ENCODE peak calls at places on chromosomes 12 and 14, in ten cellular contexts. P, U, Q, T, B, X, Y, W, O and D are unnamed samples. For H3K27me3 and H3K4me1, the result is how much of the 10 kb centered on the place peaks cover.

GRCh38 chr12:52156757-52157565 is 34.9 kb downstream of the KRT80 start:
- DNase-seq in P (peak), U (peak), Q (peak), T (peak), B (peak), X (peak), Y (peak), W (peak), O (peak), D (peak)

GRCh38 chr12:93727195-93727811 is 50.1 kb downstream of the CRADD start:
- DNase-seq in P (no peak), U (no peak), Q (no peak), T (no peak), B (peak), X (no peak), Y (no peak), W (no peak), O (no peak), D (no peak)

GRCh38 chr14:72124171-72124570 is 191.9 kb downstream of the RGS6 start:
- DNase-seq in P (no peak), U (no peak), Q (no peak), T (no peak), B (no peak), X (no peak), Y (no peak), W (no peak), O (no peak), D (no peak)

GRCh38 chr12:4526923-4527546 is 11.7 kb upstream of the RAD51AP1 start:
- DNase-seq in P (no peak), U (no peak), Q (no peak), T (no peak), B (no peak), X (no peak), Y (no peak), W (peak), O (peak), D (no peak)

GRCh38 chr14:63759454-63759853 is 31.6 kb upstream of the SGPP1 start:
- DNase-seq in P (no peak), U (no peak), Q (no peak), T (no peak), B (no peak), X (no peak), Y (no peak), W (no peak), O (no peak), D (no peak)

GRCh38 chr12:15982471-15982870 is 71.3 kb downstream of the DERA start:
- DNase-seq in P (no peak), U (no peak), Q (no peak), T (no peak), B (no peak), X (no peak), Y (peak), W (no peak), O (peak), D (no peak)

GRCh38 chr14:62694075-62694474 is 351.2 kb downstream of the KCNH5 start:
- DNase-seq in P (no peak), U (no peak), Q (no peak), T (no peak), B (no peak), X (no peak), Y (peak), W (no peak), O (no peak), D (no peak)

GRCh38 chr12:81261508-81262207 is 183.8 kb downstream of the ACSS3 start:
- DNase-seq in P (no peak), U (no peak), Q (no peak), T (no peak), B (no peak), X (no peak), Y (no peak), W (no peak), O (no peak), D (no peak)

GRCh38 chr12:6962285-6963015 is 8.0 kb downstream of the PHB2 start:
- DNase-seq in P (peak), U (peak), Q (peak), T (peak), B (peak), X (peak), Y (no peak), W (peak), O (no peak), D (peak)

GRCh38 chr14:23093993-23094665 is 807 bp downstream of the ACIN1 start:
- DNase-seq in P (no peak), U (no peak), Q (no peak), T (no peak), B (no peak), X (no peak), Y (peak), W (no peak), O (no peak), D (no peak)

GRCh38 chr14:101463566-101464171 is 97.6 kb upstream of the DIO3 start:
- DNase-seq in P (no peak), U (no peak), Q (no peak), T (no peak), B (no peak), X (no peak), Y (no peak), W (no peak), O (no peak), D (no peak)

GRCh38 chr12:127445583-127445982 is 821.4 kb upstream of the TMEM132C start:
- DNase-seq in P (no peak), U (no peak), Q (no peak), T (no peak), B (no peak), X (no peak), Y (no peak), W (no peak), O (no peak), D (no peak)

GRCh38 chr12:56838602-56839488 is 75.7 kb downstream of the HSD17B6 start:
- DNase-seq in P (no peak), U (no peak), Q (no peak), T (no peak), B (no peak), X (no peak), Y (no peak), W (no peak), O (no peak), D (no peak)

DNA sequence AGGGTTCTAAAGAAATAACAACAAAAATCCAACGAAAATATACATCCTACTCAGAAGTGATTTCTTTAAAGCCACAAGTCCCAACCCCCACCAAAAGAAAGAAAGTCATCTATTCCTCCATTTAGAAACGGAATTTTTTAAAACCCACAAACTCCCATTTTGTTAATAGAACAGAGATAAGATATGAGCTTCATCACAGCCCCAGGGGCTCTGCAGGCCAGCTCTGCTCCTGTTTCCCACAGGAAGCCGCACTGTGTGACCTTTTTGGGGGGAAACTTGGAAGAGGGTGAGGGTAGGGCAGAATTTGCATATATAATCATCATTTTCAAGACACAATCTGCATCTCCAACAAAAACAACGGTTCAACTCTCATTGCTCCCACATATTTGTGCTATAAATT is 2.8 kb downstream of the FBXL14 start:
- DNase-seq in P (no peak), U (no peak), Q (no peak), T (no peak), B (no peak), X (no peak), Y (no peak), W (no peak), O (no peak), D (no peak)
- H3K4me3 ChIP-seq in P (no peak), U (peak), Q (peak), T (no peak), B (peak), X (peak), Y (peak), W (peak), O (peak), D (peak)

GRCh38 chr12:118446247-118446646 is 69.9 kb downstream of the SUDS3 start:
- DNase-seq in P (no peak), U (no peak), Q (no peak), T (no peak), B (no peak), X (no peak), Y (no peak), W (no peak), O (no peak), D (no peak)
- H3K27me3 ChIP-seq in P (under half), U (under half), Q (under half), T (under half), B (under half), X (under half), Y (under half), W (under half), O (under half), D (under half)

DNA sequence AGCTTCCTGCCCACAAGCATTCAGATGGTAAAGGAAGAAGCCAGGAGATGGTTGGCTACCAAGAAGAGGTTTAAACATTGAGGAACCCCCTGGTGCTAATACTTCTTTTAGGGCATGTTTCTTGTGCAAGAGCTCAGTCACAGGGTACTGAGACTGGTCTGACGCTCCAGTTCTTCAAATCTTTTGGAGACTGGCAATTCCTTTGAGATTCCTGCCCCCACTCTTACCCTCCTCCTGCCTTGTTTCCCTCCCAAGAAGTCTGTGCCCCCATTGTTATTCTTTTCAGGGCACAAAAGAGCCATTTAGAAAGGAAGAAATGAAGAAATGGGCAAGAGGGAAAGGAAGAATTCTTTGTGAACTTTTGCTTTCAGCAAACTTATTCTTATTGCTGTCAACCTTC is 11.8 kb downstream of the A2ML1 start:
- DNase-seq in P (no peak), U (no peak), Q (no peak), T (no peak), B (no peak), X (no peak), Y (no peak), W (no peak), O (no peak), D (no peak)
- H3K4me1 ChIP-seq in P (under half), U (under half), Q (under half), T (under half), B (under half), X (under half), Y (under half), W (under half), O (under half), D (under half)

GRCh38 chr14:103058209-103059055 is 1.1 kb upstream of the CDC42BPB start:
- DNase-seq in P (peak), U (peak), Q (peak), T (no peak), B (no peak), X (no peak), Y (no peak), W (peak), O (no peak), D (no peak)
- H3K4me3 ChIP-seq in P (peak), U (peak), Q (peak), T (peak), B (peak), X (peak), Y (peak), W (peak), O (peak), D (peak)

GRCh38 chr12:132438139-132438700 is 51.7 kb upstream of the FBRSL1 start:
- DNase-seq in P (peak), U (no peak), Q (no peak), T (no peak), B (no peak), X (no peak), Y (no peak), W (no peak), O (no peak), D (no peak)

GRCh38 chr12:132437252-132438138 is 52.5 kb upstream of the FBRSL1 start:
- DNase-seq in P (peak), U (no peak), Q (no peak), T (peak), B (no peak), X (no peak), Y (no peak), W (no peak), O (no peak), D (no peak)

GRCh38 chr12:132439333-132439904 is 50.5 kb upstream of the FBRSL1 start:
- DNase-seq in P (peak), U (no peak), Q (no peak), T (no peak), B (no peak), X (no peak), Y (no peak), W (no peak), O (no peak), D (no peak)

GRCh38 chr12:132436791-132437251 is 53.1 kb upstream of the FBRSL1 start:
- DNase-seq in P (peak), U (no peak), Q (no peak), T (no peak), B (no peak), X (no peak), Y (no peak), W (no peak), O (no peak), D (no peak)

DNA sequence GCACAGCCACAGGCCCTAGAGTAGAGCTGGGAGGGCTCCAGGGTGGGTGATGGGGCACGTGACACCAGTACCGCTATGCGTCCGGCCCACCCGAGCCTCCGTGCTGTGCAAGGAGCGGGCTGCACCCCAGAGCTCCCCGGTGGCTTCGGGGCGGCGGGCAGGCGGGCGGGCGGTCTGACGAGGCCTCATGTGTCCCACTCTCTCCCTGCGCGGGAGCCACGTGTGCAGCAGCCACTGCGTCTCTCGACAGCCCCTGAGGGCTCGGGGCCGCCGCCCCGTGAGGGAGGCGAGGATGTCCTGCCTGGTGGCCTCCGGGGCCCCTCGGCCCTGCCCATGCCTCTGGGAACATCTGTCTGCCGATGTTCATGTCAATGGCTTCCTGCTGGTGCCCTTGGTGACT is 51.2 kb upstream of the FBRSL1 start:
- DNase-seq in P (peak), U (no peak), Q (no peak), T (no peak), B (no peak), X (no peak), Y (no peak), W (no peak), O (no peak), D (no peak)
- H3K27me3 ChIP-seq in P (under half), U (under half), Q (half or more), T (half or more), B (under half), X (half or more), Y (under half), W (under half), O (under half), D (under half)

GRCh38 chr12:65631621-65632111 is 192.6 kb upstream of the HMGA2 start:
- DNase-seq in P (no peak), U (peak), Q (no peak), T (no peak), B (no peak), X (no peak), Y (peak), W (no peak), O (no peak), D (no peak)

GRCh38 chr12:65634626-65635331 is 189.5 kb upstream of the HMGA2 start:
- DNase-seq in P (no peak), U (no peak), Q (no peak), T (no peak), B (no peak), X (no peak), Y (peak), W (no peak), O (no peak), D (no peak)

GRCh38 chr12:65636436-65636835 is 187.8 kb upstream of the HMGA2 start:
- DNase-seq in P (no peak), U (no peak), Q (no peak), T (no peak), B (no peak), X (no peak), Y (no peak), W (no peak), O (no peak), D (no peak)

GRCh38 chr12:65632131-65632855 is 192.0 kb upstream of the HMGA2 start:
- DNase-seq in P (no peak), U (no peak), Q (no peak), T (no peak), B (no peak), X (no peak), Y (peak), W (no peak), O (no peak), D (no peak)

GRCh38 chr12:65634061-65634460 is 190.2 kb upstream of the HMGA2 start:
- DNase-seq in P (no peak), U (no peak), Q (no peak), T (no peak), B (no peak), X (no peak), Y (peak), W (no peak), O (no peak), D (no peak)
- H3K4me1 ChIP-seq in P (under half), U (under half), Q (under half), T (under half), B (under half), X (under half), Y (half or more), W (under half), O (under half), D (under half)

GRCh38 chr14:49218436-49219092 is 367.6 kb downstream of the RPS29 start:
- DNase-seq in P (no peak), U (peak), Q (no peak), T (no peak), B (no peak), X (no peak), Y (no peak), W (no peak), O (no peak), D (no peak)
- H3K4me3 ChIP-seq in P (no peak), U (no peak), Q (no peak), T (no peak), B (no peak), X (no peak), Y (no peak), W (no peak), O (no peak), D (no peak)

GRCh38 chr14:37591941-37592287 is 3.1 kb downstream of the FOXA1 start:
- DNase-seq in P (no peak), U (no peak), Q (no peak), T (peak), B (no peak), X (no peak), Y (no peak), W (no peak), O (no peak), D (no peak)

GRCh38 chr14:37588956-37589737 is 5.9 kb downstream of the FOXA1 start:
- DNase-seq in P (no peak), U (no peak), Q (no peak), T (no peak), B (no peak), X (no peak), Y (no peak), W (no peak), O (peak), D (no peak)

GRCh38 chr14:37591311-37591940 is 3.6 kb downstream of the FOXA1 start:
- DNase-seq in P (peak), U (no peak), Q (no peak), T (peak), B (no peak), X (no peak), Y (no peak), W (no peak), O (peak), D (peak)

GRCh38 chr14:37590096-37590809 is 4.8 kb downstream of the FOXA1 start:
- DNase-seq in P (no peak), U (no peak), Q (no peak), T (no peak), B (no peak), X (no peak), Y (no peak), W (no peak), O (peak), D (no peak)

GRCh38 chr14:37590810-37591139 is 4.3 kb downstream of the FOXA1 start:
- DNase-seq in P (no peak), U (no peak), Q (no peak), T (no peak), B (no peak), X (no peak), Y (no peak), W (no peak), O (peak), D (no peak)
- H3K27me3 ChIP-seq in P (under half), U (half or more), Q (half or more), T (half or more), B (half or more), X (half or more), Y (under half), W (half or more), O (under half), D (half or more)

GRCh38 chr12:111405856-111406473 is at the start of gene SH2B3:
- DNase-seq in P (no peak), U (peak), Q (no peak), T (no peak), B (peak), X (no peak), Y (no peak), W (no peak), O (no peak), D (no peak)

GRCh38 chr12:111407371-111408115 is 1.8 kb downstream of the SH2B3 start:
- DNase-seq in P (no peak), U (no peak), Q (no peak), T (no peak), B (no peak), X (no peak), Y (no peak), W (no peak), O (no peak), D (no peak)

GRCh38 chr12:111408116-111408440 is 2.4 kb downstream of the SH2B3 start:
- DNase-seq in P (no peak), U (no peak), Q (no peak), T (no peak), B (no peak), X (no peak), Y (no peak), W (no peak), O (no peak), D (no peak)

GRCh38 chr12:111405149-111405855 is 421 bp upstream of the SH2B3 start:
- DNase-seq in P (peak), U (peak), Q (peak), T (peak), B (peak), X (peak), Y (peak), W (peak), O (peak), D (peak)

GRCh38 chr12:111406474-111407370 is 999 bp downstream of the SH2B3 start:
- DNase-seq in P (peak), U (no peak), Q (peak), T (no peak), B (peak), X (peak), Y (no peak), W (peak), O (no peak), D (peak)
- H3K4me1 ChIP-seq in P (half or more), U (half or more), Q (half or more), T (under half), B (half or more), X (half or more), Y (under half), W (under half), O (under half), D (half or more)